ENCODE peak calls at places on chromosomes 13 and 19, in ten cellular contexts. D is NCI-H1092; X is fibroblast of mammary gland; T is CD8-positive, alpha-beta T cell; R is NCI-H2029 treated with DMSO at 0.1 percent for 48 hours; G is AG09319; M is AG04449; S is NCI-H2107; L is dorsolateral prefrontal cortex; H is posterior cingulate gyrus. F is an unnamed sample.

GRCh38 chr13:102847272-102848234 is 1.7 kb downstream of the ERCC5 start:
- DNase-seq in M (no peak), H (no peak), R (no peak), G (no peak), L (no peak), T (no peak), S (no peak), D (peak), X (peak), F (no peak)

GRCh38 chr19:49894879-49895565 is 1.7 kb downstream of the IL4I1 start:
- DNase-seq in T (no peak), X (no peak), S (no peak), M (no peak), D (no peak), R (no peak), L (no peak), G (no peak), H (no peak), F (no peak)

GRCh38 chr19:18663940-18664530 is 19.4 kb upstream of the CRTC1 start:
- DNase-seq in R (no peak), L (no peak), M (no peak), D (no peak), S (no peak), G (no peak), T (no peak), H (no peak), X (no peak), F (no peak)

GRCh38 chr19:34173145-34173956 is 1.0 kb downstream of the LSM14A start:
- DNase-seq in R (no peak), T (no peak), H (no peak), D (no peak), X (peak), G (no peak), L (no peak), M (no peak), S (no peak), F (peak)

GRCh38 chr13:63542704-63543215 is 2127.1 kb upstream of the PCDH20 start:
- DNase-seq in G (no peak), R (no peak), L (no peak), S (no peak), X (no peak), M (no peak), T (no peak), H (no peak), D (no peak), F (no peak)

GRCh38 chr13:21055016-21055415 is 6.4 kb downstream of the LATS2 start:
- DNase-seq in M (no peak), X (no peak), D (no peak), H (no peak), R (no peak), T (no peak), S (no peak), L (no peak), G (no peak), F (no peak)

GRCh38 chr13:36736119-36736726 is 62.4 kb downstream of the SERTM1 start:
- DNase-seq in T (no peak), G (peak), X (peak), M (peak), L (no peak), H (no peak), S (no peak), R (peak), D (peak), F (peak)

GRCh38 chr19:41870401-41870873 is 6.6 kb upstream of the CD79A start:
- DNase-seq in D (no peak), G (no peak), H (no peak), T (no peak), M (no peak), X (peak), R (no peak), L (no peak), S (no peak), F (no peak)

GRCh38 chr13:67469623-67470022 is 239.5 kb upstream of the PCDH9 start:
- DNase-seq in G (no peak), H (no peak), T (no peak), S (no peak), M (no peak), X (no peak), L (no peak), D (no peak), R (no peak), F (no peak)

GRCh38 chr19:3319643-3320353 is 46.6 kb upstream of the NFIC start:
- DNase-seq in M (no peak), S (no peak), H (peak), G (no peak), R (no peak), L (no peak), D (no peak), X (peak), T (no peak), F (no peak)